ENCODE peak calls at places on chromosomes 12 and 14, in five cellular contexts. F is stimulated activated CD8-positive, alpha-beta memory T cell treated with anti-CD3 and anti-CD28 coated beads, Interleukin-15, amount 100 ng/mL, for 48 hours; R is left cardiac atrium; O is D341Med; V is fibroblast of mammary gland. D is an unnamed sample.

GRCh38 chr14:68856572-68856971 is 63.7 kb upstream of the ZFP36L1 start:
- DNase-seq in F (no peak), R (no peak), O (no peak), V (peak), D (no peak)

GRCh38 chr14:53285806-53286205 is 132.7 kb upstream of the DDHD1 start:
- DNase-seq in O (no peak), V (no peak), R (no peak), F (no peak), D (no peak)

GRCh38 chr12:57111046-57111698 is at the start of gene STAT6:
- DNase-seq in O (no peak), R (peak), V (peak), F (peak), D (peak)

GRCh38 chr14:42921876-42922275 is 1315.2 kb downstream of the LRFN5 start:
- DNase-seq in F (no peak), R (no peak), V (no peak), O (no peak), D (no peak)

GRCh38 chr12:119594772-119595445 is 1.3 kb downstream of the TMEM233 start:
- DNase-seq in V (no peak), F (no peak), R (peak), O (peak), D (no peak)

GRCh38 chr14:100761481-100761880 is 34.8 kb downstream of the DLK1 start:
- DNase-seq in O (no peak), F (no peak), R (no peak), V (peak), D (no peak)

GRCh38 chr14:91374897-91375747 is 42.5 kb downstream of the CCDC88C start:
- DNase-seq in V (no peak), O (peak), F (no peak), R (no peak), D (no peak)

GRCh38 chr12:125089083-125089482 is 23.8 kb downstream of the AACS start:
- DNase-seq in F (no peak), O (no peak), R (no peak), V (no peak), D (no peak)

GRCh38 chr14:91383439-91383838 is 34.2 kb downstream of the CCDC88C start:
- DNase-seq in F (no peak), V (no peak), R (no peak), O (no peak), D (no peak)

GRCh38 chr12:68310370-68310769 is 21.8 kb downstream of the MDM1 start:
- DNase-seq in F (no peak), R (no peak), O (no peak), V (peak), D (no peak)

GRCh38 chr14:81211844-81212243 is 8.9 kb downstream of the GTF2A1 start:
- DNase-seq in R (peak), F (no peak), V (peak), O (peak), D (no peak)

GRCh38 chr12:119721306-119721705 is 53.4 kb downstream of the PRKAB1 start:
- DNase-seq in V (no peak), O (no peak), F (no peak), R (no peak), D (no peak)

GRCh38 chr12:131136539-131136872 is 182.8 kb downstream of the ADGRD1 start:
- DNase-seq in R (no peak), O (no peak), V (no peak), F (no peak), D (no peak)

GRCh38 chr14:92039073-92039719 is 663 bp downstream of the TRIP11 start:
- DNase-seq in O (peak), V (peak), R (no peak), F (no peak), D (no peak)

GRCh38 chr12:98475565-98475908 is 39.9 kb upstream of the TMPO start:
- DNase-seq in R (no peak), V (no peak), F (no peak), O (no peak), D (no peak)

GRCh38 chr12:16086462-16086861 is 175.3 kb downstream of the DERA start:
- DNase-seq in F (no peak), V (no peak), O (no peak), R (no peak), D (no peak)

GRCh38 chr12:110071967-110072366 is 23.6 kb upstream of the C12orf76 start:
- DNase-seq in O (no peak), V (no peak), R (no peak), F (no peak), D (no peak)

GRCh38 chr12:26564391-26564790 is 268.6 kb downstream of the ITPR2 start:
- DNase-seq in V (peak), R (no peak), F (no peak), O (no peak), D (no peak)

GRCh38 chr14:28751467-28752058 is 15.0 kb upstream of the FOXG1 start:
- DNase-seq in R (no peak), V (peak), O (peak), F (no peak), D (no peak)

D was measured in suprapubic skin.